ENCODE peak calls at places on chromosomes 3 and 15, in nine cellular contexts. B is colonic mucosa, W is heart left ventricle, K is IMR-90, F is cardiac muscle cell, G is Karpas-422, Z is Peyer's patch, A is kidney, U is epithelial cell of esophagus. O is an unnamed sample.

GRCh38 chr15:77839431-77839830 is 206.7 kb upstream of the LINGO1 start:
- DNase-seq in F (no peak), Z (no peak), U (no peak), K (no peak), A (peak), B (no peak), G (no peak), W (no peak), O (peak)

GRCh38 chr3:31043184-31043819 is 148.8 kb upstream of the GADL1 start:
- DNase-seq in B (no peak), K (peak), G (no peak), F (no peak), Z (no peak), A (no peak), W (no peak), U (peak), O (peak)

GRCh38 chr3:46881819-46882376 is 4.4 kb downstream of the PTH1R start:
- DNase-seq in W (peak), U (no peak), A (no peak), Z (no peak), F (peak), B (no peak), K (no peak), G (no peak), O (no peak)

GRCh38 chr15:89197503-89197971 is 23.8 kb downstream of the RLBP1 start:
- DNase-seq in W (no peak), G (no peak), K (no peak), A (no peak), U (peak), Z (no peak), F (peak), B (peak), O (no peak)

GRCh38 chr3:52683611-52684010 is 2.1 kb downstream of the PBRM1 start:
- DNase-seq in G (no peak), A (peak), U (no peak), F (no peak), W (peak), K (no peak), B (no peak), Z (no peak), O (no peak)

GRCh38 chr3:159861369-159861987 is 127.2 kb upstream of the IL12A start:
- DNase-seq in Z (no peak), G (no peak), B (no peak), K (no peak), W (no peak), F (no peak), A (no peak), U (peak), O (no peak)

GRCh38 chr3:69197922-69198540 is 75.6 kb upstream of the LMOD3 start:
- DNase-seq in U (no peak), G (no peak), B (no peak), F (no peak), Z (peak), W (no peak), K (no peak), A (no peak), O (no peak)

GRCh38 chr3:134827213-134827612 is 32.2 kb downstream of the EPHB1 start:
- DNase-seq in A (no peak), G (no peak), B (no peak), F (no peak), U (no peak), W (no peak), K (no peak), Z (no peak), O (no peak)

GRCh38 chr3:171772427-171773056 is 37.7 kb downstream of the PLD1 start:
- DNase-seq in A (no peak), G (peak), U (peak), W (peak), F (peak), K (peak), Z (peak), B (peak), O (no peak)

GRCh38 chr3:126553284-126553811 is 5.4 kb downstream of the C3orf22 start:
- DNase-seq in U (no peak), F (no peak), A (peak), K (no peak), G (no peak), W (peak), B (peak), Z (no peak), O (no peak)

GRCh38 chr3:79810529-79810928 is 42.7 kb upstream of the ROBO1 start:
- DNase-seq in F (no peak), A (no peak), W (no peak), B (no peak), K (no peak), G (no peak), U (peak), Z (no peak), O (no peak)

GRCh38 chr3:42052867-42053351 is 38.2 kb upstream of the TRAK1 start:
- DNase-seq in K (peak), W (no peak), Z (no peak), B (no peak), U (no peak), A (no peak), G (no peak), F (no peak), O (no peak)

GRCh38 chr15:69400850-69401249 is 13.3 kb upstream of the KIF23 start:
- DNase-seq in K (peak), G (no peak), F (no peak), A (no peak), U (no peak), Z (no peak), B (no peak), W (no peak), O (no peak)

GRCh38 chr3:13106308-13106970 is 33.2 kb upstream of the IQSEC1 start:
- DNase-seq in U (peak), G (no peak), K (no peak), A (peak), F (no peak), W (peak), Z (no peak), B (no peak), O (peak)

GRCh38 chr3:28994161-28994905 is 286.5 kb upstream of the RBMS3 start:
- DNase-seq in B (no peak), Z (no peak), A (no peak), K (no peak), W (no peak), U (peak), F (no peak), G (no peak), O (no peak)

GRCh38 chr15:100988874-100989273 is 69.7 kb downstream of the LRRK1 start:
- DNase-seq in F (no peak), Z (no peak), U (no peak), G (no peak), W (no peak), B (no peak), A (no peak), K (no peak), O (no peak)

GRCh38 chr3:22691407-22691806 is 511.7 kb upstream of the UBE2E2 start:
- DNase-seq in W (no peak), A (no peak), Z (no peak), F (no peak), U (no peak), B (no peak), G (no peak), K (no peak), O (no peak)

GRCh38 chr3:12553921-12554391 is 2.9 kb upstream of the MKRN2 start:
- DNase-seq in B (peak), Z (peak), U (peak), A (no peak), F (no peak), W (peak), G (peak), K (no peak), O (no peak)

GRCh38 chr15:48592221-48592731 is 53.2 kb downstream of the FBN1 start:
- DNase-seq in U (no peak), W (no peak), A (no peak), B (no peak), F (no peak), K (peak), G (no peak), Z (no peak), O (no peak)

GRCh38 chr3:33883538-33884203 is 85.2 kb downstream of the PDCD6IP start:
- DNase-seq in B (peak), K (peak), Z (no peak), A (no peak), U (peak), G (peak), W (no peak), F (peak), O (no peak)

GRCh38 chr3:185559706-185560090 is 7.3 kb upstream of the LIPH start:
- DNase-seq in B (no peak), K (no peak), U (no peak), G (no peak), Z (no peak), F (no peak), A (no peak), W (no peak), O (no peak)

GRCh38 chr3:150723946-150724345 is 20.2 kb upstream of the ERICH6 start:
- DNase-seq in G (no peak), A (no peak), Z (no peak), U (no peak), F (no peak), B (peak), K (no peak), W (no peak), O (no peak)

GRCh38 chr15:91407237-91407889 is 307.3 kb downstream of the SV2B start:
- DNase-seq in A (no peak), G (no peak), Z (no peak), W (peak), U (peak), K (peak), F (no peak), B (no peak), O (no peak)

GRCh38 chr15:75620776-75621536 is 4.6 kb downstream of the SNUPN start:
- DNase-seq in A (peak), W (peak), K (peak), B (peak), Z (peak), F (no peak), G (no peak), U (peak), O (peak)

DNA sequence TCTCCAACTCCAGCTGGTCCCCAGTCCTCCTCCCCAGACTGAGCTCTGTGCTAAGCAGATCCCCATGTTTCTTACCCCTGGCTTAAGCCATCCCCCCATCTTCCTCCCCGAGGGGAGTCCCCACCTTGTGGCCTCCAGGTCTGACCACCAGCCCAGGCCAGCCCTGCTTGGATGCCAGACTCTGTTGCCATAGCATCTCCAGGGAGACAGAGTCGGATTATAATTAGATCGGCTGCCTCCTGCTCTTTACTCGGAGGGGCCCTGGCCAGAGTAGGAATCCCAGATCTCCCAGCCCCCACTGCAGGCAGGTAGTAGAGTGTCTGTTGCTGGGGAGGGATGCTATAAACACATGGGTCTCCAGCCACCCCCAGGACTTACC is 2.4 kb downstream of the KLHDC8B start:
- DNase-seq in A (peak), B (no peak), K (no peak), Z (no peak), U (no peak), G (no peak), W (peak), F (peak), O (no peak)
- H3K4me3 ChIP-seq in A (peak), B (no peak), K (no peak), Z (no peak), U (no peak), G (no peak), W (peak), F (peak), O (no peak)

GRCh38 chr3:154888386-154888785 is 191.7 kb upstream of the MME start:
- DNase-seq in Z (no peak), U (no peak), A (no peak), W (no peak), F (no peak), K (no peak), G (no peak), B (no peak), O (no peak)

GRCh38 chr3:154885016-154885415 is 195.1 kb upstream of the MME start:
- DNase-seq in F (no peak), U (no peak), Z (no peak), K (peak), A (no peak), W (no peak), B (no peak), G (no peak), O (no peak)

GRCh38 chr3:154887869-154888268 is 192.2 kb upstream of the MME start:
- DNase-seq in G (no peak), K (no peak), U (no peak), A (no peak), Z (no peak), B (no peak), F (no peak), W (no peak), O (no peak)

GRCh38 chr3:154889227-154889634 is 190.9 kb upstream of the MME start:
- DNase-seq in K (no peak), B (no peak), F (no peak), G (no peak), U (no peak), A (peak), W (no peak), Z (no peak), O (no peak)

GRCh38 chr3:154886437-154886836 is 193.7 kb upstream of the MME start:
- DNase-seq in F (no peak), U (peak), K (peak), G (no peak), A (no peak), Z (no peak), W (no peak), B (no peak), O (no peak)
- H3K4me3 ChIP-seq in F (no peak), U (no peak), K (no peak), G (no peak), A (no peak), Z (no peak), W (no peak), B (no peak), O (no peak)

GRCh38 chr3:170361711-170362110 is 4.2 kb downstream of the SKIL start:
- DNase-seq in G (no peak), B (no peak), F (no peak), W (no peak), U (no peak), Z (no peak), A (no peak), K (no peak), O (no peak)
- H3K4me3 ChIP-seq in G (no peak), B (no peak), F (no peak), W (peak), U (no peak), Z (no peak), A (peak), K (peak), O (no peak)

DNA sequence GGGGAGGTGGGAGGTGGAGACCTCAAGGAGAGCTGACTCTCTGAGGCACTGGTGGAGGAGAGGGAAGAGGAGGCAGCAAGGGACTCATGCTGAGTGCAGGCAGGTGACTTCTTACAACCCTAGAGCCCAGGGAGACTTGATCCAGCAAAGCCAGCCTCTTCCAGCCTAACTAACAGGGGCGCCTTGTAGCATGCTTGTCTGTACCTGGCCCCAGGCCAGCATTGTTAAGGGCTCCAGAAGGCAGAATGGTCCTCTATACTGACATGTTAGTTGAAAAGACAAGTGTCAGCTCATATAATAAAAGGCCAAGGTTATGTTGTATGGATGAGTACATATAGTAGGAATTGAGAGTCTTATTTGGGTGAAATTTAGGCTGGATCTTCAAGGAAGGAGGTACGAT is 65.4 kb downstream of the CHDH start:
- DNase-seq in Z (no peak), G (no peak), U (no peak), B (no peak), F (no peak), K (no peak), W (no peak), A (no peak), O (no peak)
- H3K4me3 ChIP-seq in Z (no peak), G (no peak), U (no peak), B (no peak), F (no peak), K (no peak), W (no peak), A (no peak), O (no peak)

GRCh38 chr15:72078887-72079286 is 39.1 kb downstream of the MYO9A start:
- DNase-seq in U (no peak), W (no peak), A (no peak), K (no peak), Z (no peak), B (no peak), G (peak), F (no peak), O (no peak)
- H3K4me3 ChIP-seq in U (no peak), W (no peak), A (no peak), K (no peak), Z (no peak), B (no peak), G (peak), F (no peak), O (no peak)

GRCh38 chr15:64153480-64154367 is 2.2 kb downstream of the SNX22 start:
- DNase-seq in F (peak), B (peak), G (peak), U (peak), A (peak), K (peak), Z (peak), W (peak), O (peak)

GRCh38 chr15:64149424-64150235 is 1.9 kb upstream of the SNX22 start:
- DNase-seq in Z (no peak), K (no peak), W (no peak), A (no peak), B (peak), G (peak), U (peak), F (no peak), O (no peak)

GRCh38 chr15:64150236-64150578 is 1.3 kb upstream of the SNX22 start:
- DNase-seq in Z (no peak), W (no peak), B (no peak), K (no peak), G (peak), A (no peak), U (no peak), F (peak), O (no peak)

GRCh38 chr15:64151727-64152506 is at the start of gene SNX22:
- DNase-seq in F (peak), A (peak), K (no peak), U (peak), B (no peak), W (peak), Z (no peak), G (peak), O (no peak)

DNA sequence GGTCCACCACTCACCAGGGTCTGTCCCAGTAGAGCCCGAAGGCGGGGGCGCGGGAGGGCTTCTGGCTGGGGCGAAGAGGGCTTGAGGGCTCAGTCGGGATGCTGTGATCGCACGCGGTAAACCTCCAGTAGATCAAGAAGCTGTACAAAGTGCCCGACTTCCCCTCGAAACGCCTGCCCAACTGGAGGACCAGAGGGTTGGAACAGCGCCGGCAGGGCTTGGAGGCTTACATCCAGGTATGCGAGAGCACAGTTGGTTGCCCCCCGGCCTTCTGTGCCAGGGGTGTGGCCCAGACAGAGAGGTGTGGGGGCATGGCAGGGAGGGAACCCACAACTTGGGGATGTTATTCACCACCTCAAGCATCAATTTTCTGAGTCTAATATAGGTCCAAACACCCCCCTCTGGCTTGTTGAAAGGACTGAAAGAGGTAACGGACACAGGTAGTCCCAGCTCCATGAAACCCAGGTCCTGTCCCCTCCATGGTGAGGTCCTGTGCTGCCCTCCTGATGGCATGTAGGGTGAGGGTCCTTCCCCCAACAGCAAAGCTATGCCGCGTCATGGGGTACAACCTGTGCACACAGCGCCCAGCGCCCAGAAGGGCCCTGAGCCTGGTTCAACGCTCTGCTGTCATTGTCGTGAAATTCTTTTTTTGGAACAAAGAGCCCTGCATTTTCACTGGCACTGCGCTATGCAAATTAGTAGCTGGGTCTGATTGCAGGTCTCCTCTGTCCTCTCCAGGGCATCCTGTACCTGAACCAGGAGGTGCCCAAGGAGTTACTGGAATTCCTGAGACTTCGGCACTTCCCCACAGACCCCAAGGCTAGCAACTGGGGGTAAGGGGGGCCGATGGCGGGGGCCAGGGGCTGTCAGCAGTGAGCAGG is 1.2 kb downstream of the SNX22 start:
- DNase-seq in W (peak), K (no peak), F (no peak), B (no peak), U (peak), G (peak), A (peak), Z (no peak), O (no peak)
- H3K4me3 ChIP-seq in W (peak), K (no peak), F (peak), B (peak), U (no peak), G (peak), A (peak), Z (peak), O (peak)

GRCh38 chr15:83653639-83654378 is at the start of gene ADAMTSL3:
- DNase-seq in B (peak), U (peak), F (peak), A (peak), G (no peak), K (no peak), Z (no peak), W (peak), O (no peak)
- H3K4me3 ChIP-seq in B (peak), U (no peak), F (peak), A (peak), G (no peak), K (no peak), Z (peak), W (peak), O (peak)